ENCODE peak calls at places on chromosome 12, in nine cellular contexts. O, H, W, F, G, J, D, B and U are unnamed samples. For H3K9me3 and H3K4me1, the result is how much of the 10 kb centered on the place peaks cover.

GRCh38 chr12:119154435-119154818 is 24.3 kb upstream of the HSPB8 start:
- DNase-seq in W (no peak), F (no peak), D (peak), J (no peak), O (no peak), G (no peak), H (no peak), B (no peak), U (no peak)

GRCh38 chr12:27585739-27586265 is 61.8 kb downstream of the PPFIBP1 start:
- DNase-seq in O (peak), F (no peak), B (no peak), J (no peak), G (no peak), D (no peak), W (no peak), H (no peak), U (no peak)

GRCh38 chr12:12736759-12737676 is 19.9 kb downstream of the CDKN1B start:
- DNase-seq in G (peak), J (peak), B (peak), W (no peak), H (peak), F (peak), O (peak), D (no peak), U (peak)

GRCh38 chr12:89236237-89236636 is 116.1 kb downstream of the DUSP6 start:
- DNase-seq in O (no peak), H (no peak), W (no peak), D (no peak), J (no peak), B (no peak), F (no peak), G (no peak), U (no peak)

GRCh38 chr12:65279387-65280112 is 1.1 kb downstream of the MSRB3 start:
- DNase-seq in B (no peak), W (no peak), J (no peak), G (peak), D (no peak), O (no peak), H (no peak), F (no peak), U (no peak)

GRCh38 chr12:66848967-66849366 is 170.1 kb upstream of the GRIP1 start:
- DNase-seq in F (no peak), J (no peak), H (no peak), B (no peak), W (no peak), D (no peak), G (no peak), O (no peak), U (no peak)

GRCh38 chr12:122368361-122369073 is 54.0 kb downstream of the CLIP1 start:
- DNase-seq in O (peak), H (no peak), W (no peak), J (no peak), D (peak), B (no peak), G (no peak), F (no peak), U (no peak)

GRCh38 chr12:27869567-27869966 is 89.5 kb upstream of the MANSC4 start:
- DNase-seq in J (no peak), F (no peak), W (no peak), G (no peak), H (no peak), B (no peak), O (peak), D (no peak), U (no peak)

GRCh38 chr12:74365178-74365964 is 172.3 kb upstream of the ATXN7L3B start:
- DNase-seq in F (peak), G (peak), J (no peak), H (no peak), B (no peak), D (peak), W (no peak), O (peak), U (no peak)

GRCh38 chr12:101663298-101663697 is 34.1 kb upstream of the CHPT1 start:
- DNase-seq in H (no peak), B (no peak), J (no peak), F (no peak), O (no peak), D (no peak), W (no peak), G (no peak), U (no peak)

GRCh38 chr12:91331371-91331770 is 148.8 kb upstream of the DCN start:
- DNase-seq in W (no peak), F (no peak), G (no peak), J (no peak), O (no peak), H (no peak), D (no peak), B (no peak), U (no peak)

GRCh38 chr12:55687746-55688145 is 20.0 kb downstream of the ITGA7 start:
- DNase-seq in H (no peak), J (no peak), G (no peak), B (no peak), D (no peak), O (no peak), F (no peak), W (no peak), U (no peak)

GRCh38 chr12:133236144-133236543 is 467 bp upstream of the ANHX start:
- DNase-seq in H (no peak), F (no peak), B (no peak), J (no peak), G (no peak), W (no peak), O (no peak), D (peak), U (no peak)

GRCh38 chr12:133233993-133234564 is 1.6 kb downstream of the ANHX start:
- DNase-seq in O (no peak), G (no peak), W (no peak), D (no peak), J (no peak), B (no peak), F (no peak), H (no peak), U (no peak)

GRCh38 chr12:133235401-133236112 is at the start of gene ANHX:
- DNase-seq in B (no peak), D (peak), W (no peak), H (no peak), O (no peak), J (no peak), G (no peak), F (no peak), U (no peak)

GRCh38 chr12:133236556-133236955 is 879 bp upstream of the ANHX start:
- DNase-seq in D (no peak), W (no peak), J (no peak), O (no peak), F (no peak), G (no peak), B (no peak), H (no peak), U (no peak)

GRCh38 chr12:133234971-133235370 is 706 bp downstream of the ANHX start:
- DNase-seq in F (no peak), H (no peak), W (no peak), J (no peak), D (no peak), B (no peak), O (no peak), G (no peak), U (no peak)
- H3K9me3 ChIP-seq in F (under half), H (under half), W (half or more), J (under half), D (under half), B (under half), O (under half), G (under half), U (under half)

GRCh38 chr12:117012189-117012805 is 86.9 kb downstream of the TESC start:
- DNase-seq in O (no peak), G (no peak), D (no peak), H (no peak), J (no peak), F (no peak), W (no peak), B (no peak), U (no peak)
- H3K27ac ChIP-seq in O (no peak), G (no peak), D (no peak), H (no peak), J (no peak), F (no peak), W (no peak), B (no peak), U (no peak)

DNA sequence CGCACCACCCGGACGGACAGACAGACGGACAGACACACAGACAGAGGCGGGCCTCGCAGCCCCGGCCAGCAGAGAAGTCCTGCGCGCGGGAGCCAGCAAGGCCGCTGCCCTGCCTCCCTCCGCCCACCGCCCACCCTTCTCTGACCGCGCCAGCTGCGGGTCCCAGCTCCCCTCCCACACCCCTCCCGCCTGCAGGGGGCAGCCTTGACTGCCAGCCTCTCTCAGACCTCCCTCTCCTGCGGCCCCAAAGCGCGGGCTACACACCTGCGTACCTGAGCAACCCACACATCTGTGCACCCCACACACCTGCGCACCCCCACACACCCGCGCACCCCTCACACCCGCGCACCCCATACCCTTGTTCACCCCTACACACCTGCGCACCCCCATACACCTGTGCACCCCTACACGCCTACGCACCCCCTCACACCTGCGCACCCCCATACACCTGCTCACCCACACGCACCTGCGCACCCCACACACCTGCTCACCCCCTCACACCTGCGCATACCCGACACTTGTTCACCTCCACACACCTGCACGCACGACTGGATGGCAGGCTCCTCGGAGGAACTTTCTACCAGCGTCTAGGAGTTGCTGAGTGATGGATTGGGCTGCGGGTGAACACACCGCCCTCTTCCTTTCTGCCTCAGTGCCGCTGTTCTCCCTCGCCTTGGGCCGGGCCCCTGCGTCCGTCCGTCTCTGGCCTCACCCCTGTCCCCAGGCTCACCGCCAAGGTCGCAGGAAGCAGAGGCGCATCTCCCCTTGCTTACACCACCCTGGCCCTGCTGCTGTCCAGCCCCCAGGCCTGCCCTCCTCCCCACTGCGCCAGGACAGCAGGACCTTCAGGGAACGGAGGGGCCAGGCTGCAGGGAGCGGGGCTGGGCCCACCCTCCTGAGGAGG is 20.8 kb upstream of the TMEM106C start:
- DNase-seq in O (peak), F (peak), W (peak), H (no peak), D (no peak), B (no peak), J (peak), G (peak), U (peak)
- H3K4me1 ChIP-seq in O (under half), F (under half), W (under half), H (under half), D (under half), B (under half), J (under half), G (under half), U (under half)

GRCh38 chr12:38155020-38155395 is 161.6 kb upstream of the ALG10B start:
- DNase-seq in D (no peak), H (no peak), J (no peak), F (no peak), G (no peak), B (no peak), O (no peak), W (no peak), U (no peak)
- H3K9me3 ChIP-seq in D (under half), H (under half), J (under half), F (under half), G (under half), B (under half), O (under half), W (under half), U (under half)